ENCODE peak calls at places on chromosomes 1 and 21, in eight cellular contexts. K, U, G, L, T, C, F and H are unnamed samples.

GRCh38 chr21:43911015-43911934 is 46.3 kb downstream of the AGPAT3 start:
- DNase-seq in K (no peak), U (peak; percentile 84), G (no peak), L (peak; percentile 76), T (no peak), C (no peak), F (no peak), H (no peak)

GRCh38 chr1:15046487-15047165 is 106.9 kb upstream of the TMEM51 start:
- DNase-seq in K (peak; percentile 18), U (peak; percentile 81), G (peak; percentile 66), L (peak; percentile 75), T (peak; percentile 83), C (peak; percentile 91), F (peak; percentile 61), H (no peak)

GRCh38 chr1:15712158-15712557 is 23.9 kb upstream of the SLC25A34 start:
- DNase-seq in K (no peak), U (no peak), G (no peak), L (no peak), T (no peak), C (no peak), F (no peak), H (no peak)

GRCh38 chr1:208531003-208531750 is 287.0 kb upstream of the PLXNA2 start:
- DNase-seq in K (no peak), U (no peak), G (no peak), L (no peak), T (no peak), C (no peak), F (no peak), H (peak; percentile 86)

GRCh38 chr1:109158433-109158832 is 44.5 kb downstream of the ELAPOR1 start:
- DNase-seq in K (no peak), U (no peak), G (no peak), L (no peak), T (no peak), C (no peak), F (no peak), H (no peak)

GRCh38 chr1:173356211-173356762 is 120.8 kb upstream of the PRDX6 start:
- DNase-seq in K (no peak), U (no peak), G (no peak), L (no peak), T (no peak), C (no peak), F (no peak), H (no peak)

GRCh38 chr1:232704694-232705680 is 75.1 kb upstream of the SIPA1L2 start:
- DNase-seq in K (no peak), U (no peak), G (peak; percentile 77), L (no peak), T (peak; percentile 84), C (no peak), F (no peak), H (no peak)

GRCh38 chr1:27350673-27351540 is 9.1 kb downstream of the SYTL1 start:
- DNase-seq in K (no peak), U (no peak), G (no peak), L (peak; percentile 73), T (no peak), C (peak; percentile 97), F (peak; percentile 66), H (no peak)

GRCh38 chr1:16210581-16210980 is 1.9 kb downstream of the ARHGEF19 start:
- DNase-seq in K (no peak), U (no peak), G (no peak), L (no peak), T (no peak), C (no peak), F (no peak), H (no peak)

GRCh38 chr1:67570473-67571143 is 114.4 kb upstream of the GADD45A start:
- DNase-seq in K (no peak), U (no peak), G (no peak), L (no peak), T (peak; percentile 25), C (no peak), F (no peak), H (no peak)

GRCh38 chr1:24898152-24898908 is 31.7 kb downstream of the RUNX3 start:
- DNase-seq in K (no peak), U (peak; percentile 73), G (peak; percentile 35), L (no peak), T (peak; percentile 45), C (peak; percentile 67), F (no peak), H (no peak)

GRCh38 chr1:158045639-158046038 is 52.2 kb downstream of the KIRREL1 start:
- DNase-seq in K (no peak), U (no peak), G (peak; percentile 76), L (no peak), T (peak; percentile 75), C (peak; percentile 60), F (peak; percentile 24), H (no peak)

GRCh38 chr1:38787041-38787440 is 72.5 kb downstream of the RRAGC start:
- DNase-seq in K (no peak), U (no peak), G (peak; percentile 23), L (no peak), T (no peak), C (no peak), F (no peak), H (no peak)

GRCh38 chr1:228459091-228459993 is 27.8 kb upstream of the RNF187 start:
- DNase-seq in K (peak; percentile 52), U (no peak), G (peak; percentile 84), L (peak; percentile 74), T (peak; percentile 48), C (peak; percentile 89), F (peak; percentile 43), H (no peak)

GRCh38 chr1:184691719-184692324 is 62.8 kb downstream of the EDEM3 start:
- DNase-seq in K (no peak), U (no peak), G (peak; percentile 72), L (no peak), T (peak; percentile 22), C (peak; percentile 62), F (no peak), H (no peak)

GRCh38 chr21:37787456-37787855 is 128.8 kb downstream of the KCNJ6 start:
- DNase-seq in K (no peak), U (no peak), G (no peak), L (no peak), T (no peak), C (no peak), F (no peak), H (no peak)

GRCh38 chr1:175317795-175318194 is 125.2 kb upstream of the KIAA0040 start:
- DNase-seq in K (no peak), U (no peak), G (no peak), L (no peak), T (no peak), C (no peak), F (peak; percentile 45), H (peak; percentile 89)

GRCh38 chr1:64851664-64852063 is 106.8 kb downstream of the RAVER2 start:
- DNase-seq in K (no peak), U (no peak), G (no peak), L (no peak), T (no peak), C (no peak), F (no peak), H (no peak)

GRCh38 chr1:173122958-173123852 is 72.5 kb upstream of the TNFSF18 start:
- DNase-seq in K (no peak), U (peak; percentile 80), G (peak; percentile 85), L (peak; percentile 77), T (peak; percentile 64), C (peak; percentile 65), F (peak; percentile 75), H (peak; percentile 94)

GRCh38 chr1:74091371-74091770 is 106.6 kb downstream of the LRRIQ3 start:
- DNase-seq in K (no peak), U (no peak), G (no peak), L (no peak), T (no peak), C (no peak), F (no peak), H (no peak)

GRCh38 chr1:214549604-214550338 is 1.6 kb downstream of the PTPN14 start:
- DNase-seq in K (no peak), U (no peak), G (peak; percentile 58), L (no peak), T (no peak), C (peak; percentile 40), F (no peak), H (peak; percentile 74)

GRCh38 chr1:162912061-162912667 is 51.2 kb upstream of the CCDC190 start:
- DNase-seq in K (no peak), U (no peak), G (no peak), L (no peak), T (no peak), C (no peak), F (no peak), H (no peak)

GRCh38 chr1:14363191-14363590 is 235.3 kb upstream of the KAZN start:
- DNase-seq in K (no peak), U (no peak), G (no peak), L (no peak), T (no peak), C (no peak), F (no peak), H (peak; percentile 74)

GRCh38 chr1:11273595-11274234 is 717 bp downstream of the UBIAD1 start:
- DNase-seq in K (no peak), U (no peak), G (no peak), L (no peak), T (no peak), C (peak; percentile 31), F (no peak), H (no peak)

GRCh38 chr1:11272842-11273594 is at the start of gene UBIAD1:
- DNase-seq in K (peak; percentile 76), U (peak; percentile 87), G (peak; percentile 91), L (peak; percentile 93), T (peak; percentile 89), C (peak; percentile 96), F (peak; percentile 92), H (peak; percentile 97)

GRCh38 chr1:11272544-11272841 is 505 bp upstream of the UBIAD1 start:
- DNase-seq in K (no peak), U (no peak), G (no peak), L (no peak), T (no peak), C (no peak), F (no peak), H (no peak)
- H3K27ac ChIP-seq in K (peak overlapping the region; percentile 33), U (no peak overlapping the region), G (no peak overlapping the region), L (peak overlapping the region; percentile 32), T (no peak overlapping the region), C (no peak overlapping the region), F (no peak overlapping the region), H (peak overlapping the region; percentile 54)

DNA sequence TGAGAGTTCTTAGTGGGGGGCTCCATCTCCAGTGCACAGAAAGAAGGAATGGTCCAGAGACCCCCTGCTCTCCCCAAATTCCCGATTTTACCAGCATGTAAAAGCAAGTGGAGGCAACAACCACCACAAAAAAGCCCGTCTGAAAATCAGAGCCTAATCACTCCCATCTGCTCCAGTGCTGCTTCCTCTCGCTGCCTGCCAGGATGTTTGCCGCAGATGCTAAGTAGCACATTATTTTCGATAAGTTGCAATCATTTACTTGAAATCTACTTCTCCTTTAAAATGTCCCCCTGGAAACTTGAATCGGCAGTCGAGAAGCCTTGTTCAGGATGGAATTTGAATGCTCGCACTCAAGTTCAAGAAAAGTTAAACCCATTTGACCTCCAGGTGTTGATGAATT is 221.1 kb downstream of the PBX1 start:
- DNase-seq in K (no peak), U (no peak), G (no peak), L (no peak), T (no peak), C (no peak), F (no peak), H (no peak)
- H3K4me1 ChIP-seq in K (no peaks in the 10 kb centered on the region), U (peaks cover 26% of the 10 kb centered on the region), G (peaks cover 6% of the 10 kb centered on the region), L (peaks cover 44% of the 10 kb centered on the region), T (peaks cover 7% of the 10 kb centered on the region), C (no peaks in the 10 kb centered on the region), F (peaks cover 54% of the 10 kb centered on the region), H (peaks cover 93% of the 10 kb centered on the region)

GRCh38 chr1:66312316-66312715 is 221.6 kb upstream of the SGIP1 start:
- DNase-seq in K (no peak), U (no peak), G (no peak), L (no peak), T (no peak), C (no peak), F (no peak), H (no peak)
- H3K27ac ChIP-seq in K (no peak overlapping the region), U (no peak overlapping the region), G (no peak overlapping the region), L (peak overlapping the region; percentile 80), T (no peak overlapping the region), C (no peak overlapping the region), F (no peak overlapping the region), H (no peak overlapping the region)

GRCh38 chr21:35026617-35027557 is 22.2 kb downstream of the RUNX1 start:
- DNase-seq in K (peak; percentile 90), U (peak; percentile 88), G (no peak), L (peak; percentile 76), T (peak; percentile 19), C (peak; percentile 66), F (peak; percentile 44), H (no peak)
- H3K4me1 ChIP-seq in K (peaks cover 85% of the 10 kb centered on the region), U (peaks cover 38% of the 10 kb centered on the region), G (no peaks in the 10 kb centered on the region), L (peaks cover 4% of the 10 kb centered on the region), T (no peaks in the 10 kb centered on the region), C (no peaks in the 10 kb centered on the region), F (no peaks in the 10 kb centered on the region), H (peaks cover 7% of the 10 kb centered on the region)